ENCODE peak calls at places on chromosomes 4 and X, in seven cellular contexts. C is HFF-Myc, O is HL-60, T is BJ, D is endothelial cell of umbilical vein, A is psoas muscle, P is pancreas. J is an unnamed sample.

GRCh38 chr4:8704632-8705031 is 112.1 kb downstream of the CPZ start:
- DNase-seq in C (no peak), D (no peak), T (no peak), A (peak; percentile 38), P (peak; percentile 63), O (no peak), J (no peak)

GRCh38 chr4:118981839-118982381 is 93.3 kb downstream of the SYNPO2 start:
- DNase-seq in P (no peak), T (peak; percentile 88), O (peak; percentile 68), C (peak; percentile 77), D (peak; percentile 64), A (no peak), J (peak; percentile 96)

GRCh38 chrX:136711147-136711546 is 63.2 kb downstream of the CD40LG start:
- DNase-seq in O (peak; percentile 39), P (no peak), T (no peak), C (no peak), D (peak; percentile 29), A (peak; percentile 67), J (peak; percentile 44)

GRCh38 chr4:38957947-38958346 is 74.3 kb downstream of the TMEM156 start:
- DNase-seq in O (no peak), C (no peak), T (no peak), P (no peak), D (no peak), A (no peak), J (no peak)

GRCh38 chrX:54484666-54485065 is 11.4 kb downstream of the FGD1 start:
- DNase-seq in A (no peak), O (no peak), C (no peak), T (no peak), D (no peak), P (no peak), J (peak; percentile 30)

GRCh38 chr4:6686104-6686787 is 7.4 kb upstream of the S100P start:
- DNase-seq in T (no peak), O (no peak), A (no peak), P (no peak), D (no peak), C (no peak), J (no peak)

GRCh38 chr4:144595681-144596080 is 50.3 kb upstream of the HHIP start:
- DNase-seq in P (no peak), O (no peak), A (no peak), T (no peak), D (no peak), C (no peak), J (no peak)

GRCh38 chr4:169869487-169869886 is 111.7 kb upstream of the HPF1 start:
- DNase-seq in D (no peak), O (no peak), P (no peak), T (no peak), C (no peak), A (no peak), J (no peak)

GRCh38 chr4:76342191-76342590 is 35.7 kb downstream of the STBD1 start:
- DNase-seq in A (no peak), P (no peak), D (no peak), C (no peak), O (no peak), T (no peak), J (no peak)

GRCh38 chrX:31181377-31182038 is 109.7 kb upstream of the FTHL17 start:
- DNase-seq in P (no peak), D (no peak), C (no peak), O (no peak), A (no peak), T (no peak), J (no peak)

GRCh38 chr4:77833158-77833724 is 14.1 kb upstream of the CNOT6L start:
- DNase-seq in O (no peak), P (no peak), T (no peak), A (no peak), C (no peak), D (no peak), J (no peak)

GRCh38 chr4:112284662-112285411 is 867 bp downstream of the TIFA start:
- DNase-seq in T (no peak), A (no peak), C (no peak), O (no peak), P (peak; percentile 57), D (peak; percentile 69), J (peak; percentile 41)

GRCh38 chr4:139655116-139655515 is 10.5 kb upstream of the MGST2 start:
- DNase-seq in P (no peak), D (peak; percentile 61), C (no peak), A (no peak), T (no peak), O (peak; percentile 19), J (peak; percentile 72)
- TF ChIP-seq CTCF in P (no peak), D (peak; percentile 41), C (peak; percentile 38), A (peak; percentile 33), T (peak; percentile 42), O (peak; percentile 24), J (peak; percentile 60)

GRCh38 chr4:98558366-98558765 is 100.0 kb downstream of the TSPAN5 start:
- DNase-seq in D (no peak), A (no peak), P (no peak), T (no peak), O (no peak), C (no peak), J (no peak)
- H3K4me3 ChIP-seq in D (no peak overlapping the region), A (no peak overlapping the region), P (no peak overlapping the region), T (no peak overlapping the region), O (no peak overlapping the region), C (no peak overlapping the region), J (no peak overlapping the region)

GRCh38 chr4:171896426-171896825 is 83.2 kb downstream of the GALNTL6 start:
- DNase-seq in A (no peak), O (no peak), T (no peak), D (no peak), C (no peak), P (no peak), J (no peak)

DNA sequence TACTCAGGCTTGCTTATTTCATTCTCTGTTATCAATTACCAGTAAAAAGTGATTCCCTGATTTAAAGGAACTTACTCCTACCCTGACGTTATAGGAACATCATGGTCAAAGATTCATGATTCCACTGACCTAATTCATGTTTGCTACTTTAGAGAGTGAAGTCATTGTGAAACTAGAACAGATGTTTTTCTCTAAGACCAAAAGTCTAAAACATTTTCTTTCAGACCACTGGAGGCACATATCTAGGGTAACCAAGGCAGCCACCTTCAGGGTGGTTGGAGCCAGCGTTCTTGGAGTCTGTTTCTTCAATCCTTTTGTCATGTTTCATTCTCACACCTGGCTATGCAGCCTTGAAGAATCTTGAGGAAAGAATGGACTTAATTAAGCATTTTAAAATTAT is 77.8 kb downstream of the GALNTL6 start:
- DNase-seq in T (no peak), P (no peak), C (no peak), O (no peak), D (no peak), A (no peak), J (no peak)
- TF ChIP-seq CTCF in T (no peak), P (no peak), C (no peak), O (no peak), D (no peak), A (no peak), J (no peak)

GRCh38 chr4:102531441-102531840 is 30.3 kb downstream of the NFKB1 start:
- DNase-seq in P (no peak), C (no peak), T (no peak), D (no peak), O (no peak), A (no peak), J (peak; percentile 16)
- H3K4me3 ChIP-seq in P (no peak overlapping the region), C (no peak overlapping the region), T (no peak overlapping the region), D (no peak overlapping the region), O (no peak overlapping the region), A (no peak overlapping the region), J (no peak overlapping the region)

GRCh38 chr4:26279446-26279845 is 41.4 kb upstream of the RBPJ start:
- DNase-seq in C (no peak), T (no peak), A (no peak), O (no peak), P (no peak), D (no peak), J (no peak)

GRCh38 chr4:26273308-26273980 is 47.4 kb upstream of the RBPJ start:
- DNase-seq in O (peak; percentile 91), P (no peak), C (no peak), T (no peak), D (no peak), A (no peak), J (peak; percentile 8)

GRCh38 chr4:26272654-26273307 is 48.0 kb upstream of the RBPJ start:
- DNase-seq in P (no peak), C (no peak), D (no peak), O (peak; percentile 88), A (no peak), T (no peak), J (no peak)

GRCh38 chr4:26271703-26272102 is 49.1 kb upstream of the RBPJ start:
- DNase-seq in O (no peak), A (no peak), P (no peak), D (no peak), T (no peak), C (no peak), J (no peak)

GRCh38 chr4:26275261-26275660 is 45.6 kb upstream of the RBPJ start:
- DNase-seq in T (no peak), A (no peak), C (no peak), D (no peak), O (no peak), P (no peak), J (no peak)
- TF ChIP-seq CTCF in T (no peak), A (no peak), C (no peak), D (no peak), O (no peak), P (no peak), J (no peak)

DNA sequence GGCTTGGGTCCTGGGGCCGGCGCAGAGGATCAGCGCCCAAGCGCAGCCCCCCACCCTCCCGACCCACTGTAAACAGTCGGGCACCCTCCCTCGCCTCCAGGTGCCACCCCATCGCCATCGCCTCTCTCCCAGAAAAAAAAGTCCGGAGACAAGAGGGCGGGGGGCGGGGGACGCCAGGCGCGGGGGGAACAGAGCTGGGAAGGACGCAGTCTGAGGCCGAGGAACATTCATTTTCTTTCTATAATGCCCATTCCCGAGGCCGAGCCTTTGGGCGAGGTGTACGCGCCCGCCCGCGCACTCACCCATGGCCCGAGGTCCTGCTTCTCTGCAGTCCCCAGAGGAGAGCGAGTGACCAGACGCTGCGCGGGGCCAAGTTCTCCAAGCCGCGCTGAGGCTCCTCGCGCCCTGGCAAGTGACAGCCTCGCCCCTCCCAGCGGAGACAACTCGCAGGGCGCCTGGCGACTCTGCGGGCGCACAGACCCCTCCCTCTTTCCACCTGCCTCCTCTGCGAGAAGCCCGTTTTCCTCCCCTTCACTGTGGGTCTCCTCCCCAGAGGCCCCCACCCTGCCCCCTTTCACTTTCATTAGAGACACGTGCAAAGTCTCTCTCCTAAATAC is 63.5 kb upstream of the WDR17 start:
- DNase-seq in P (peak; percentile 79), T (no peak), A (peak; percentile 62), C (no peak), D (peak; percentile 5), O (peak; percentile 15), J (peak; percentile 6)
- H3K4me3 ChIP-seq in P (peak overlapping the region; percentile 46), T (peak overlapping the region; percentile 26), A (peak overlapping the region; percentile 68), C (peak overlapping the region; percentile 31), D (peak overlapping the region; percentile 9), O (peak overlapping the region; percentile 5), J (peak overlapping the region; percentile 51)

DNA sequence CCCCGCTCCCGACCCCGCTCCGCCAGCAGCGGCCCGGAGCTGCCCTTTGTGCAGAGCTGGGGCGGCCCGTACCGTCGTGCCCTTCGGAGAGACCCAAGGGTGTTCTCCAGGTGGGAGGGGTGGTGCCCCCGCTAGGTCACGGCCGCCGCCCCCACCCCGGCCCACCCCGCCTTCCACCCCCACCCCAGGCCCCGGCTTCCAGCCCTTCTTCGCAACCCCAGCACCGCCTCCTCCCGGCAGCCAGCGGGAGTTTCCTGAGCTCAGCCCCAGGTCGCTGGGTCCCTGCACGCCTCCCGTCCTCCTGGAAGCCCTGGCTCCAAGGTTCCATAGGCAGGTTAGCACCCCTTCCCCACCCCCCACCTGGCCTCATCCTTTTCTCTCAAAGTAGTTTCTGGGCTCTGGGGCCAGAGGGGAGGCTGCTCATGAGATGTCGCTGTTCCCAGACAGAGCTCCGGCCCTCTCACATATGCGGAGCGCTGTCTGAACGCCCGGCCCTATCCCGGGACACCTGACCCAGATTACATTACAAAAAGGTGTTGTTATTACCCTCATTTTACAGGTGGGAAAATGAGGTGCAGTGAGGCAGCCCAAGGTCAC is 25.2 kb upstream of the FGFR3 start:
- DNase-seq in A (no peak), C (no peak), O (peak; percentile 30), D (peak; percentile 31), T (no peak), P (no peak), J (peak; percentile 31)
- TF ChIP-seq CTCF in A (no peak), C (peak; percentile 19), O (peak; percentile 25), D (peak; percentile 59), T (peak; percentile 56), P (no peak), J (peak; percentile 39)